ENCODE peak calls at places on chromosomes 13 and 19, in eight cellular contexts. D, M, O, T, B, G, N and E are unnamed samples.
A peak's percentile ranks its signal among the peaks of the same experiment; 100 is the strongest.

GRCh38 chr19:932647-933552 is 7.1 kb downstream of the ARID3A start:
- DNase-seq in B (peak; percentile 66), O (peak; percentile 93), M (peak; percentile 92), D (peak; percentile 98), N (no peak), T (no peak), G (no peak), E (peak; percentile 93)

GRCh38 chr19:56840452-56841193 is at the start of the genes PEG3 and ZIM2:
- DNase-seq in M (no peak), D (no peak), O (peak; percentile 90), B (peak; percentile 64), T (no peak), G (no peak), N (peak; percentile 76), E (peak; percentile 0)

GRCh38 chr19:13964776-13965175 is 12.5 kb downstream of the DCAF15 start:
- DNase-seq in D (peak; percentile 47), B (no peak), M (no peak), O (no peak), G (no peak), N (no peak), T (no peak), E (peak; percentile 57)

GRCh38 chr19:2254052-2254872 is 2.0 kb downstream of the JSRP1 start:
- DNase-seq in M (no peak), T (no peak), O (no peak), N (no peak), D (peak; percentile 67), B (no peak), G (no peak), E (no peak)

GRCh38 chr19:18506545-18506944 is 15.3 kb downstream of the ELL start:
- DNase-seq in G (no peak), B (no peak), D (no peak), N (no peak), O (no peak), M (no peak), T (no peak), E (no peak)

GRCh38 chr19:45498411-45499195 is at the start of gene PPM1N:
- DNase-seq in D (no peak), B (no peak), M (no peak), N (no peak), T (no peak), G (no peak), O (peak; percentile 87), E (no peak)

GRCh38 chr13:107901996-107902562 is 313.3 kb downstream of the LIG4 start:
- DNase-seq in G (no peak), T (no peak), N (no peak), D (no peak), M (no peak), O (no peak), B (no peak), E (no peak)

GRCh38 chr13:51560336-51560735 is 23.9 kb upstream of the WDFY2 start:
- DNase-seq in M (no peak), N (no peak), T (no peak), G (no peak), D (no peak), O (no peak), B (no peak), E (no peak)

GRCh38 chr19:40663712-40664692 is 26.4 kb downstream of the NUMBL start:
- DNase-seq in N (no peak), G (no peak), M (no peak), D (no peak), B (no peak), T (no peak), O (no peak), E (peak; percentile 61)

GRCh38 chr19:53537126-53537522 is 821 bp upstream of the ZNF331 start:
- DNase-seq in T (no peak), G (no peak), B (no peak), D (no peak), N (no peak), O (no peak), M (no peak), E (no peak)

GRCh38 chr13:53920916-53921315 is 892.3 kb downstream of the OLFM4 start:
- DNase-seq in B (no peak), N (no peak), G (no peak), D (no peak), M (no peak), O (peak; percentile 80), T (no peak), E (no peak)

GRCh38 chr13:43878897-43879322 is 630 bp downstream of the CCDC122 start:
- DNase-seq in D (peak; percentile 82), G (no peak), M (peak; percentile 64), T (peak; percentile 46), N (peak; percentile 49), O (peak; percentile 96), B (peak; percentile 75), E (peak; percentile 79)

GRCh38 chr19:6260912-6261636 is 18.7 kb downstream of the MLLT1 start:
- DNase-seq in O (no peak), G (no peak), M (no peak), B (no peak), D (peak; percentile 52), T (no peak), N (no peak), E (peak; percentile 33)

GRCh38 chr13:112255550-112256120 is 120.5 kb upstream of the SPACA7 start:
- DNase-seq in T (no peak), G (no peak), D (no peak), N (no peak), B (no peak), M (no peak), O (peak; percentile 75), E (no peak)

GRCh38 chr13:33722216-33722900 is 95.6 kb upstream of the RFC3 start:
- DNase-seq in D (peak; percentile 38), B (no peak), G (no peak), O (no peak), T (no peak), M (peak; percentile 51), N (no peak), E (peak; percentile 7)
- H3K4me3 ChIP-seq in D (no peak overlapping the region), B (no peak overlapping the region), G (no peak overlapping the region), O (no peak overlapping the region), T (no peak overlapping the region), M (no peak overlapping the region), N (no peak overlapping the region), E (no peak overlapping the region)

DNA sequence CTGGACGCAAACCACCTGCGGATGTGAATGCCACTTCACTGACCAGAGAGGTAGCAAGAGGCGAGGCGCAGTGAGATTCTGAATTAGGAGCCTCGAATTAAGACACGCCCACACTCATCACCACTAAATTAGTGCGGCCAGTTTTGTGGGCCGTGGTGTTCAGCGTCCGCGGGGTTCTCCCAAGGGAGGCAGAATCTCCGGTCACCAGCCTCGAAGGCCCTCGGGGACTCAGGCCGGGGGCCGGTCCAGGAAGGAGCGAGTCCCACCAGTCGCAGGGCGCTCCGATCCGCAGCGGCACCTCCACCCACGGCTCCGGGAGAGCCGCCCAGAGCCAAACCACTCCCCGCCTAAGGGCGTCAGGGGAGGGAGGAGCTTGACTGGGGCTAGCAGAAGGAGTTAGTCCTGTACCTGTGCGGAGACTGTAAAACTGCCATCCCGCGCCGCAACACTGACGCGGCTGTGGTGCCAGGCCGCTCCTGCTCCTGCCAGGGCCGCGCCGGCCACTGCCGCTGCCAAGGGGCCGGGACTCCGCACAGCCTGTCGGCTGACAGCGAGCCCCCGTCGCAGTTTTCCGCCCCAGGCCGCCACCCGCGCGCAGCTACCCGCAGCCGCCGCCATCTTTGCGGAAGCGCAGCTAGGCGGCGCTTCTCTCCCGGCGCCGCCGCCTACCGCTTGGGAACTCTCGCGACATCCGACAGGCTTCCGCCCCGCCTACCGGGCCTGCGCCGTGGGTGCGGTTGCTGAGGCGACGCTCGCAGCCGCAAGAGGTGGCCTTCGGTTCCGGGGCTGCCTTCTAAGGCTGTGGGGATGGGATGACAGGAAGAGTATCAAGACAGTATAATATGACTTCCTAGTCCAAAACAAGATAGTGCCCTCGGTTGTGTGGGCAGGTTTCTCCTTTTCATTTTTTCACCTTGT is at the start of gene MICU2:
- DNase-seq in T (peak; percentile 87), G (peak; percentile 71), M (peak; percentile 91), D (peak; percentile 96), N (peak; percentile 84), O (peak; percentile 98), B (peak; percentile 93), E (peak; percentile 92)
- TF ChIP-seq CTCF in T (no peak), G (no peak), M (no peak), D (no peak), N (peak; percentile 64), O (no peak), B (peak; percentile 23), E (no peak)

DNA sequence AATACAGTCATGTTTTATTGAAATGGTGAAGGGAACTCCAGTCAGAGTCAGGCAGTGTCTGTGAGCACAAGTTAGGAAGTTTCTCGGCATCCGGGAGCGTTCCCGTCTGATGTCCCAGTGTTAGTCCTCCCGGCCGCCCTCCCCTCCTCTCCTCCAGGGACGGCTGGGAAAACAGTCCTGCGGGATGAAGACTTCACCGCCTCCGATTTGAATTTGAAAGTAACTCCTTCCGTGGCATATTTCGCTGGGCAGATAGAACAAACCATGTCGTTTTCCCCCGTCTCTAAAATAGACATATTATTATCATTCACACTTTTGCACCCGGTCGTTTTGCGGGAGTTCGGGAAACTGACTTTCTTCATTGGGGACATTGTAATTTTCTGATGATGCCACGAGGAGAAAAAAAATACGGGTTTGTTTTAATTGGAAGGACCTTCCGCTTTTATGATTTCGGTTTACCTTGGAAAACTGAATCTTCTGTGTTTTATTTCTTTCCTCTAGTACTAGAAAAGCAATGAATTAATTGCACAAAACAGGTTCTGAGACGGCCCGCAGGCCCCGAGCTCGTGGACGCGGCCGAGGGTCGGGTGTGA is 76.6 kb downstream of the ZIC5 start:
- DNase-seq in G (no peak), O (peak; percentile 82), D (no peak), T (no peak), B (no peak), M (no peak), N (no peak), E (no peak)
- H3K4me3 ChIP-seq in G (peak overlapping the region; percentile 49), O (no peak overlapping the region), D (peak overlapping the region; percentile 50), T (no peak overlapping the region), B (no peak overlapping the region), M (peak overlapping the region; percentile 18), N (peak overlapping the region; percentile 46), E (peak overlapping the region; percentile 6)

DNA sequence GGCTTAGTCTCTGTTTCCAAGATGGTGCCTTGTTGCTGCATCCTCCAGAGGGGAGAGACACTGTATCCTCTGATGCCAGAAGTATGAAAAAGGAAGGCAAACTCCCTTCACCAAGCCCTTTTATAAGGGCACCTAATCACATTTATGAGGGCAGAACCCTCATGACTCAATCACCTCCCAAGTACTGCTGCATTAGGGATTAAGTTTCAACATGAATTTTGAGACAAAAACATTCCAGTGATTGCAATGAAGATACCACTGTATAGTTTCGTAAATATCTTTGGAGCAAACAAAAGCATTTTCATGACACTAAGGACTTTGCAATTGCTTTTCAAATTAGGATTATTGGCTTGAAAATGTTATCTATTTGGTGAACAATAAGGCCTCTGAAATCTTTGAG is 63.8 kb downstream of the RNF17 start:
- DNase-seq in M (no peak), T (peak; percentile 64), N (no peak), D (no peak), O (no peak), G (no peak), B (no peak), E (no peak)
- TF ChIP-seq CTCF in M (no peak), T (no peak), N (no peak), D (no peak), O (no peak), G (no peak), B (no peak), E (no peak)